ENCODE peak calls at places on chromosome 11, in ten cellular contexts. A, D, I, K, O, R, Q, Z, P and L are unnamed samples.

GRCh38 chr11:330694-331314 is 10.1 kb upstream of the IFITM3 start:
- DNase-seq in O (no peak), K (no peak), R (no peak), I (no peak), P (no peak), Z (no peak), D (no peak), Q (no peak), A (peak; percentile 43), L (no peak)

GRCh38 chr11:131491503-131491902 is 121.1 kb downstream of the NTM start:
- DNase-seq in A (no peak), Z (no peak), O (no peak), D (no peak), K (no peak), I (no peak), Q (no peak), R (no peak), P (no peak), L (no peak)

GRCh38 chr11:126892781-126893180 is 107.8 kb downstream of the KIRREL3 start:
- DNase-seq in I (no peak), Q (no peak), P (no peak), D (peak; percentile 32), R (no peak), O (no peak), A (no peak), Z (no peak), K (no peak), L (no peak)

GRCh38 chr11:101862410-101863233 is 52.2 kb upstream of the CEP126 start:
- DNase-seq in A (no peak), I (no peak), O (peak; percentile 46), K (no peak), Z (no peak), P (peak; percentile 11), D (peak; percentile 10), R (no peak), Q (no peak), L (no peak)

GRCh38 chr11:65551572-65552398 is 6.4 kb downstream of the LTBP3 start:
- DNase-seq in R (peak; percentile 60), A (peak; percentile 61), Z (no peak), I (no peak), K (no peak), O (peak; percentile 63), Q (peak; percentile 62), D (peak; percentile 85), P (no peak), L (peak; percentile 55)

GRCh38 chr11:12066056-12066798 is 44.2 kb upstream of the MICAL2 start:
- DNase-seq in A (no peak), R (no peak), O (no peak), K (no peak), Z (peak; percentile 63), D (no peak), P (no peak), I (no peak), Q (no peak), L (no peak)

GRCh38 chr11:66259225-66259624 is 9.2 kb upstream of the RAB1B start:
- DNase-seq in K (no peak), A (no peak), D (no peak), P (no peak), R (no peak), I (no peak), Q (no peak), Z (no peak), O (no peak), L (no peak)

GRCh38 chr11:34929794-34930763 is 13.7 kb downstream of the PDHX start:
- DNase-seq in A (no peak), O (no peak), Z (no peak), D (no peak), I (no peak), P (no peak), Q (no peak), R (no peak), K (no peak), L (no peak)